ENCODE peak calls at places on chromosomes 13 and 19, in six cellular contexts. One of them, this sample, is unnamed.

GRCh38 chr13:50915562-50915961 is 6.0 kb downstream of the RNASEH2B start:
- DNase-seq in Right ventricle myocardium superior: no peak
- DNase-seq in pancreas: no peak
- DNase-seq in hepatic stellate cell: no peak
- DNase-seq in activated naive CD4-positive, alpha-beta T cell: no peak
- DNase-seq in SK-N-DZ: no peak
- DNase-seq in this sample: no peak

GRCh38 chr13:97975280-97975850 is 21.9 kb downstream of the IPO5 start:
- DNase-seq in Right ventricle myocardium superior: no peak
- DNase-seq in hepatic stellate cell: peak; percentile 47
- DNase-seq in SK-N-DZ: no peak
- DNase-seq in activated naive CD4-positive, alpha-beta T cell: no peak
- DNase-seq in pancreas: no peak
- DNase-seq in this sample: no peak

GRCh38 chr13:113315992-113316391 is 19.0 kb downstream of the LAMP1 start:
- DNase-seq in hepatic stellate cell: no peak
- DNase-seq in pancreas: no peak
- DNase-seq in activated naive CD4-positive, alpha-beta T cell: no peak
- DNase-seq in SK-N-DZ: no peak
- DNase-seq in Right ventricle myocardium superior: no peak
- DNase-seq in this sample: no peak

GRCh38 chr13:99085139-99085845 is 107.4 kb upstream of the DOCK9 start:
- DNase-seq in SK-N-DZ: no peak
- DNase-seq in activated naive CD4-positive, alpha-beta T cell: no peak
- DNase-seq in Right ventricle myocardium superior: no peak
- DNase-seq in hepatic stellate cell: no peak
- DNase-seq in pancreas: peak; percentile 36
- DNase-seq in this sample: peak; percentile 10

GRCh38 chr13:45178349-45179142 is 22.3 kb downstream of the KCTD4 start:
- DNase-seq in Right ventricle myocardium superior: no peak
- DNase-seq in SK-N-DZ: no peak
- DNase-seq in pancreas: no peak
- DNase-seq in hepatic stellate cell: peak; percentile 25
- DNase-seq in activated naive CD4-positive, alpha-beta T cell: no peak
- DNase-seq in this sample: peak; percentile 10

GRCh38 chr19:1379961-1380489 is 3.7 kb upstream of the NDUFS7 start:
- DNase-seq in hepatic stellate cell: no peak
- DNase-seq in activated naive CD4-positive, alpha-beta T cell: no peak
- DNase-seq in pancreas: peak; percentile 15
- DNase-seq in Right ventricle myocardium superior: no peak
- DNase-seq in SK-N-DZ: no peak
- DNase-seq in this sample: no peak

GRCh38 chr19:16340092-16340491 is 15.5 kb downstream of the KLF2 start:
- DNase-seq in pancreas: no peak
- DNase-seq in hepatic stellate cell: no peak
- DNase-seq in Right ventricle myocardium superior: no peak
- DNase-seq in activated naive CD4-positive, alpha-beta T cell: no peak
- DNase-seq in SK-N-DZ: no peak
- DNase-seq in this sample: no peak

GRCh38 chr19:53432088-53432661 is 391 bp downstream of the ZNF761 start:
- DNase-seq in activated naive CD4-positive, alpha-beta T cell: no peak
- DNase-seq in pancreas: peak; percentile 51
- DNase-seq in Right ventricle myocardium superior: peak; percentile 50
- DNase-seq in SK-N-DZ: peak; percentile 1
- DNase-seq in hepatic stellate cell: peak; percentile 7
- DNase-seq in this sample: peak; percentile 11

GRCh38 chr13:40539954-40540706 is 126.3 kb downstream of the FOXO1 start:
- DNase-seq in SK-N-DZ: no peak
- DNase-seq in hepatic stellate cell: peak; percentile 70
- DNase-seq in Right ventricle myocardium superior: no peak
- DNase-seq in activated naive CD4-positive, alpha-beta T cell: no peak
- DNase-seq in pancreas: no peak
- DNase-seq in this sample: no peak

GRCh38 chr13:62629618-62630017 is 1214.0 kb upstream of the PCDH20 start:
- DNase-seq in SK-N-DZ: no peak
- DNase-seq in activated naive CD4-positive, alpha-beta T cell: no peak
- DNase-seq in hepatic stellate cell: no peak
- DNase-seq in Right ventricle myocardium superior: no peak
- DNase-seq in pancreas: no peak
- DNase-seq in this sample: no peak

GRCh38 chr13:98598043-98598442 is 21.1 kb upstream of the STK24 start:
- DNase-seq in activated naive CD4-positive, alpha-beta T cell: no peak
- DNase-seq in Right ventricle myocardium superior: no peak
- DNase-seq in hepatic stellate cell: no peak
- DNase-seq in SK-N-DZ: no peak
- DNase-seq in pancreas: no peak
- DNase-seq in this sample: no peak

GRCh38 chr19:41456342-41456918 is 13.5 kb downstream of the ERICH4 start:
- DNase-seq in Right ventricle myocardium superior: no peak
- DNase-seq in activated naive CD4-positive, alpha-beta T cell: no peak
- DNase-seq in SK-N-DZ: no peak
- DNase-seq in hepatic stellate cell: no peak
- DNase-seq in pancreas: no peak
- DNase-seq in this sample: no peak

GRCh38 chr13:87677334-87678234 is 6.4 kb downstream of the SLITRK5 start:
- DNase-seq in hepatic stellate cell: no peak
- DNase-seq in SK-N-DZ: no peak
- DNase-seq in pancreas: peak; percentile 39
- DNase-seq in activated naive CD4-positive, alpha-beta T cell: peak; percentile 16
- DNase-seq in Right ventricle myocardium superior: no peak
- DNase-seq in this sample: peak; percentile 66

GRCh38 chr13:98267080-98267912 is 90.2 kb upstream of the RNF113B start:
- DNase-seq in pancreas: no peak
- DNase-seq in SK-N-DZ: no peak
- DNase-seq in activated naive CD4-positive, alpha-beta T cell: no peak
- DNase-seq in Right ventricle myocardium superior: no peak
- DNase-seq in hepatic stellate cell: peak; percentile 36
- DNase-seq in this sample: peak; percentile 52

GRCh38 chr13:75556961-75557360 is 7.4 kb downstream of the UCHL3 start:
- DNase-seq in activated naive CD4-positive, alpha-beta T cell: no peak
- DNase-seq in pancreas: no peak
- DNase-seq in Right ventricle myocardium superior: no peak
- DNase-seq in SK-N-DZ: no peak
- DNase-seq in hepatic stellate cell: no peak
- DNase-seq in this sample: no peak

GRCh38 chr13:52851153-52851962 is 2.9 kb upstream of the PCDH8 start:
- DNase-seq in hepatic stellate cell: peak; percentile 36
- DNase-seq in pancreas: peak; percentile 22
- DNase-seq in activated naive CD4-positive, alpha-beta T cell: no peak
- DNase-seq in Right ventricle myocardium superior: peak; percentile 53
- DNase-seq in SK-N-DZ: peak; percentile 11
- DNase-seq in this sample: peak; percentile 61

GRCh38 chr19:33311326-33311682 is 9.0 kb upstream of the CEBPA start:
- DNase-seq in Right ventricle myocardium superior: no peak
- DNase-seq in activated naive CD4-positive, alpha-beta T cell: no peak
- DNase-seq in pancreas: peak; percentile 74
- DNase-seq in hepatic stellate cell: no peak
- DNase-seq in SK-N-DZ: no peak
- DNase-seq in this sample: no peak

GRCh38 chr13:34469212-34469983 is 472.7 kb upstream of the NBEA start:
- DNase-seq in pancreas: no peak
- DNase-seq in hepatic stellate cell: no peak
- DNase-seq in SK-N-DZ: peak; percentile 72
- DNase-seq in Right ventricle myocardium superior: no peak
- DNase-seq in activated naive CD4-positive, alpha-beta T cell: no peak
- DNase-seq in this sample: no peak

This sample was measured in thyroid gland.